ENCODE peak calls at places on chromosome 13, in eight cellular contexts. Y is cardiac muscle cell; M is AG04450; S is HFF-Myc; T is ascending aorta; J is LoVo; U is pancreas; G is CD4-positive, CD25-positive, alpha-beta regulatory T cell. X is an unnamed sample.
A peak's percentile ranks its signal among the peaks of the same experiment; 100 is the strongest.

GRCh38 chr13:97257800-97258799 is 36.0 kb downstream of the MBNL2 start:
- DNase-seq in Y (no peak), T (peak; percentile 87), G (no peak), U (peak; percentile 66), M (no peak), S (peak; percentile 54), J (peak; percentile 82), X (no peak)

GRCh38 chr13:32650705-32651311 is 64.6 kb downstream of the PDS5B start:
- DNase-seq in Y (peak; percentile 74), U (no peak), S (peak; percentile 47), M (no peak), T (peak; percentile 76), G (peak; percentile 32), J (peak; percentile 33), X (peak; percentile 34)

GRCh38 chr13:109768616-109769015 is 17.8 kb downstream of the IRS2 start:
- DNase-seq in M (no peak), Y (no peak), S (no peak), G (no peak), T (no peak), J (no peak), U (no peak), X (no peak)

GRCh38 chr13:111338841-111339240 is 18.4 kb downstream of the TEX29 start:
- DNase-seq in J (no peak), M (no peak), U (no peak), T (peak; percentile 33), S (no peak), Y (no peak), G (no peak), X (no peak)

GRCh38 chr13:40874138-40874776 is 84.8 kb downstream of the SLC25A15 start:
- DNase-seq in S (no peak), Y (no peak), M (no peak), U (no peak), J (no peak), T (no peak), G (no peak), X (no peak)

GRCh38 chr13:46831588-46832194 is 34.7 kb upstream of the ESD start:
- DNase-seq in Y (peak; percentile 66), J (peak; percentile 35), S (peak; percentile 35), U (no peak), M (peak; percentile 15), T (peak; percentile 64), G (peak; percentile 2), X (peak; percentile 43)

GRCh38 chr13:44191504-44192171 is 182.0 kb upstream of the SERP2 start:
- DNase-seq in S (peak; percentile 83), T (peak; percentile 77), U (no peak), J (peak; percentile 23), G (no peak), Y (peak; percentile 38), M (no peak), X (peak; percentile 52)

GRCh38 chr13:46176756-46177155 is 5.2 kb downstream of the LCP1 start:
- DNase-seq in M (no peak), G (no peak), T (no peak), Y (no peak), J (no peak), U (no peak), S (no peak), X (no peak)

GRCh38 chr13:26219726-26220125 is 2.4 kb downstream of the RNF6 start:
- DNase-seq in M (no peak), S (no peak), J (no peak), U (no peak), Y (no peak), T (no peak), G (no peak), X (no peak)

GRCh38 chr13:114100446-114101320 is 31.7 kb downstream of the RASA3 start:
- DNase-seq in U (peak; percentile 73), J (no peak), T (peak; percentile 67), S (no peak), G (no peak), Y (peak; percentile 59), M (no peak), X (no peak)

GRCh38 chr13:42832341-42833153 is 51.2 kb downstream of the FAM216B start:
- DNase-seq in G (no peak), J (no peak), M (no peak), U (no peak), Y (no peak), S (peak; percentile 72), T (no peak), X (no peak)

GRCh38 chr13:100040196-100040595 is 48.7 kb upstream of the PCCA start:
- DNase-seq in G (no peak), U (no peak), M (no peak), S (no peak), J (no peak), T (no peak), Y (no peak), X (peak; percentile 34)

GRCh38 chr13:65592757-65593156 is 1637.4 kb downstream of the PCDH9 start:
- DNase-seq in G (no peak), U (no peak), Y (peak; percentile 9), M (no peak), J (no peak), T (no peak), S (no peak), X (no peak)

GRCh38 chr13:113769106-113769505 is 10.1 kb downstream of the TMEM255B start:
- DNase-seq in U (no peak), T (no peak), G (no peak), J (no peak), Y (no peak), S (no peak), M (no peak), X (no peak)

GRCh38 chr13:20988033-20988908 is 73.1 kb downstream of the LATS2 start:
- DNase-seq in M (no peak), Y (no peak), U (no peak), G (no peak), T (no peak), S (no peak), J (no peak), X (no peak)

GRCh38 chr13:33548065-33548464 is 262.5 kb upstream of the STARD13 start:
- DNase-seq in G (no peak), U (no peak), Y (no peak), M (no peak), J (no peak), S (no peak), T (no peak), X (no peak)

GRCh38 chr13:44300895-44301638 is 72.6 kb upstream of the SERP2 start:
- DNase-seq in S (peak; percentile 70), J (peak; percentile 58), G (no peak), M (no peak), U (no peak), Y (peak; percentile 56), T (peak; percentile 85), X (no peak)

GRCh38 chr13:31242935-31243334 is 43.2 kb downstream of the B3GLCT start:
- DNase-seq in J (no peak), G (no peak), Y (no peak), T (no peak), U (no peak), S (no peak), M (no peak), X (no peak)

GRCh38 chr13:89832827-89833226 is 1514.7 kb upstream of the MIR17HG start:
- DNase-seq in G (no peak), Y (no peak), J (no peak), U (no peak), T (no peak), S (no peak), M (no peak), X (no peak)

GRCh38 chr13:84605927-84606326 is 723.7 kb upstream of the SLITRK1 start:
- DNase-seq in G (no peak), Y (no peak), M (no peak), J (no peak), S (no peak), T (no peak), U (no peak), X (no peak)

GRCh38 chr13:68806125-68806524 is 1301.5 kb upstream of the ATXN8OS start:
- DNase-seq in M (no peak), S (no peak), Y (no peak), J (no peak), G (no peak), T (no peak), U (no peak), X (no peak)

GRCh38 chr13:44278164-44278563 is 95.5 kb upstream of the SERP2 start:
- DNase-seq in T (no peak), U (no peak), J (no peak), S (no peak), M (no peak), Y (no peak), G (no peak), X (no peak)

GRCh38 chr13:27117158-27117557 is 54.5 kb downstream of the USP12 start:
- DNase-seq in G (no peak), Y (no peak), M (peak; percentile 30), T (no peak), J (no peak), S (no peak), U (no peak), X (no peak)

GRCh38 chr13:51767100-51767499 is 36.9 kb downstream of the DHRS12 start:
- DNase-seq in Y (no peak), S (no peak), T (no peak), G (no peak), U (no peak), M (no peak), J (no peak), X (no peak)

GRCh38 chr13:39847336-39847735 is 191.9 kb downstream of the COG6 start:
- DNase-seq in G (no peak), S (no peak), U (no peak), T (no peak), J (no peak), Y (no peak), M (no peak), X (no peak)

GRCh38 chr13:43331676-43332075 is 308.3 kb downstream of the DNAJC15 start:
- DNase-seq in J (no peak), Y (no peak), M (no peak), T (no peak), G (no peak), U (no peak), S (no peak), X (no peak)

GRCh38 chr13:66835040-66835628 is 395.0 kb downstream of the PCDH9 start:
- DNase-seq in G (no peak), T (peak; percentile 61), S (no peak), J (no peak), M (peak; percentile 1), Y (peak; percentile 60), U (peak; percentile 70), X (peak; percentile 99)

GRCh38 chr13:57630661-57631606 is 610 bp upstream of the PCDH17 start:
- DNase-seq in Y (peak; percentile 30), S (no peak), J (no peak), G (no peak), U (no peak), T (peak; percentile 57), M (no peak), X (peak; percentile 50)

GRCh38 chr13:40568672-40569350 is 97.6 kb downstream of the FOXO1 start:
- DNase-seq in M (no peak), J (no peak), U (no peak), T (no peak), G (no peak), Y (no peak), S (no peak), X (no peak)

GRCh38 chr13:35978607-35979316 is 152.4 kb downstream of the DCLK1 start:
- DNase-seq in Y (peak; percentile 55), T (no peak), U (no peak), J (peak; percentile 10), G (no peak), S (peak; percentile 39), M (no peak), X (peak; percentile 50)